ENCODE peak calls at places on chromosomes 4 and X, in four cellular contexts. T, Y, N and E are unnamed samples.

GRCh38 chr4:68180858-68181531 is 51.3 kb upstream of the TMPRSS11F start:
- DNase-seq in Y (no peak), T (no peak), N (no peak), E (no peak)

GRCh38 chr4:128386761-128387599 is 99.4 kb upstream of the PGRMC2 start:
- DNase-seq in N (no peak), T (no peak), Y (peak), E (peak)

GRCh38 chr4:95729596-95729995 is 110.3 kb upstream of the PDHA2 start:
- DNase-seq in Y (no peak), N (no peak), T (no peak), E (no peak)

GRCh38 chr4:54571762-54572542 is 85.8 kb upstream of the KIT start:
- DNase-seq in Y (no peak), N (no peak), T (no peak), E (no peak)

GRCh38 chrX:23699636-23700194 is 32.4 kb downstream of the PRDX4 start:
- DNase-seq in Y (peak), T (no peak), N (peak), E (no peak)

GRCh38 chr4:120749445-120750151 is 172.9 kb downstream of the PRDM5 start:
- DNase-seq in Y (no peak), N (no peak), T (peak), E (peak)

GRCh38 chr4:8779371-8779988 is 92.2 kb downstream of the HMX1 start:
- DNase-seq in N (no peak), T (no peak), Y (no peak), E (no peak)

GRCh38 chr4:57064120-57064519 is 46.1 kb downstream of the IGFBP7 start:
- DNase-seq in N (no peak), Y (no peak), T (no peak), E (no peak)

GRCh38 chr4:99652596-99653436 is 4.8 kb downstream of the C4orf54 start:
- DNase-seq in T (no peak), Y (no peak), N (no peak), E (no peak)

GRCh38 chrX:28391528-28391927 is 195.7 kb upstream of the IL1RAPL1 start:
- DNase-seq in Y (no peak), T (no peak), N (no peak), E (no peak)

GRCh38 chr4:2886622-2887021 is 43.0 kb downstream of the ADD1 start:
- DNase-seq in Y (no peak), T (no peak), N (no peak), E (no peak)